ENCODE peak calls at places on chromosome 20, in eight cellular contexts. R, L, V, D, E, O, X and A are unnamed samples.

GRCh38 chr20:14566505-14566904 is 229.1 kb upstream of the FLRT3 start:
- DNase-seq in R (no peak), L (no peak), V (no peak), D (no peak), E (no peak), O (no peak), X (no peak), A (no peak)

GRCh38 chr20:21380711-21381110 is 16.6 kb downstream of the NKX2-4 start:
- DNase-seq in R (no peak), L (no peak), V (no peak), D (no peak), E (no peak), O (no peak), X (no peak), A (no peak)

GRCh38 chr20:18180815-18181214 is 43.2 kb downstream of the KAT14 start:
- DNase-seq in R (no peak), L (no peak), V (no peak), D (no peak), E (no peak), O (no peak), X (no peak), A (no peak)

GRCh38 chr20:9918360-9918759 is 79.5 kb upstream of the PAK5 start:
- DNase-seq in R (no peak), L (no peak), V (no peak), D (no peak), E (no peak), O (no peak), X (no peak), A (no peak)

GRCh38 chr20:20051767-20052073 is 546 bp downstream of the CRNKL1 start:
- DNase-seq in R (no peak), L (no peak), V (no peak), D (no peak), E (no peak), O (no peak), X (no peak), A (no peak)

GRCh38 chr20:63064310-63064709 is 57.5 kb upstream of the BHLHE23 start:
- DNase-seq in R (no peak), L (no peak), V (no peak), D (peak; percentile 20), E (no peak), O (no peak), X (no peak), A (no peak)

GRCh38 chr20:13221673-13222318 is 722 bp downstream of the ISM1 start:
- DNase-seq in R (no peak), L (peak; percentile 88), V (no peak), D (peak; percentile 74), E (no peak), O (no peak), X (no peak), A (peak; percentile 71)

GRCh38 chr20:62666736-62667529 is 24.6 kb downstream of the SLCO4A1 start:
- DNase-seq in R (peak; percentile 33), L (no peak), V (peak; percentile 77), D (no peak), E (no peak), O (no peak), X (no peak), A (no peak)

GRCh38 chr20:63208346-63208924 is 7.5 kb downstream of the YTHDF1 start:
- DNase-seq in R (no peak), L (no peak), V (no peak), D (no peak), E (no peak), O (no peak), X (no peak), A (no peak)

GRCh38 chr20:50583422-50584150 is 73.4 kb downstream of the PTPN1 start:
- DNase-seq in R (no peak), L (no peak), V (no peak), D (no peak), E (no peak), O (no peak), X (no peak), A (no peak)

GRCh38 chr20:38275815-38276550 is 15.4 kb upstream of the KIAA1755 start:
- DNase-seq in R (no peak), L (no peak), V (no peak), D (peak; percentile 46), E (no peak), O (no peak), X (no peak), A (no peak)

GRCh38 chr20:34364013-34364382 is 925 bp downstream of the ITCH start:
- DNase-seq in R (no peak), L (no peak), V (no peak), D (no peak), E (no peak), O (peak; percentile 18), X (no peak), A (no peak)

GRCh38 chr20:5784735-5785134 is 34.5 kb downstream of the SHLD1 start:
- DNase-seq in R (no peak), L (no peak), V (no peak), D (no peak), E (no peak), O (peak; percentile 86), X (no peak), A (no peak)

GRCh38 chr20:35891375-35891774 is 62.9 kb downstream of the SCAND1 start:
- DNase-seq in R (no peak), L (no peak), V (no peak), D (no peak), E (no peak), O (no peak), X (no peak), A (no peak)

GRCh38 chr20:35134900-35135299 is 12.2 kb downstream of the EDEM2 start:
- DNase-seq in R (peak; percentile 39), L (no peak), V (no peak), D (no peak), E (no peak), O (no peak), X (no peak), A (no peak)

DNA sequence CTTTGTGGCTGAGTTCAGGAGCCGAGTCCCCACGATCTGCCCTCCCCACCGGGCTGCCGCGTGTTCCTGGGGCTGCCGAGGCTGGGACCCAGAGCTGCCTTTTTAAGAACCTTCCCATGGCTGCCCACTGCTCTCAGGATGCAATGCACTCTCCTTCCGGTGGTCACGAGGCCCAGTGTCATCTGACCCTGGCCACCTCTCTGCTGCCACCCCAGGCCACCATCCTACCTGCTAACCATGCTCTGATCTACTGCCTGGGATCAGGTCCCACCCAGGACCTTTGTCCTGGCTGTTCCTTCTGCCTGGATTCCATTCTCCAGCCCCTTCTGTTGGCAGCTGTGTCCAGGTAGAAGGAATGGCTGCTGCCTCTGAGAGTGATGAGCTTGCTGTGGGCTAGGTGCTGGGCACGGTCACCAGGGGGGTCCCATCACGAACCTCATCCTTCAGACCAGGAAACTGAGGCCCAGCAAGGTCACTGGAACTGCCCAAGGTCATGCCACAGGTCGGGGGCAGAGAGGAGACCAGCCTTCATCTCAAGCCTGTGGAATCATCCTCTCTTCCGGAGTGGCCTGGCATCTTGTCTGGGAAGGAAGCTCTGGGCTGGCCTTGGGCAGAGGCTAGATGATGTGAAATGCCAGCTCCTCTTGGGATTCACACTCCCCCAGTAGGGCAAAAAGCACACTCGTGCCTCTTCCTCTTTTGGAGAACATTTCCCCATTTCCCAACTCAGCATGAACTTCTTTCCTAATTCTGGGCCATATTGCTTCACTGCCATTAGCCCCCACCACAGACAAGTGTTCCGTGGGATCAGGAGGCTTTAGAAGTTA is 20.5 kb downstream of the PCK1 start:
- DNase-seq in R (no peak), L (no peak), V (no peak), D (no peak), E (no peak), O (no peak), X (no peak), A (no peak)
- H3K27me3 ChIP-seq in R (no peaks in the 10 kb centered on the region), L (peaks cover 7% of the 10 kb centered on the region), V (peaks cover 73% of the 10 kb centered on the region), D (no peaks in the 10 kb centered on the region), E (peaks cover 55% of the 10 kb centered on the region), O (peaks cover 19% of the 10 kb centered on the region), X (no peaks in the 10 kb centered on the region), A (peaks cover 92% of the 10 kb centered on the region)

GRCh38 chr20:51797357-51798025 is 4.8 kb downstream of the SALL4 start:
- DNase-seq in R (no peak), L (no peak), V (no peak), D (no peak), E (no peak), O (no peak), X (no peak), A (no peak)
- TF ChIP-seq EP300 in R (no peak), L (no peak), V (no peak), D (no peak), E (no peak), O (no peak), X (no peak), A (no peak)

GRCh38 chr20:33148040-33148439 is 19.9 kb upstream of the BPIFA2 start:
- DNase-seq in R (no peak), L (no peak), V (peak; percentile 11), D (no peak), E (no peak), O (no peak), X (no peak), A (no peak)
- H3K27me3 ChIP-seq in R (no peaks in the 10 kb centered on the region), L (no peaks in the 10 kb centered on the region), V (peaks cover 25% of the 10 kb centered on the region), D (no peaks in the 10 kb centered on the region), E (peaks cover 46% of the 10 kb centered on the region), O (no peaks in the 10 kb centered on the region), X (no peaks in the 10 kb centered on the region), A (peaks cover 29% of the 10 kb centered on the region)

GRCh38 chr20:1467082-1467354 is 369 bp upstream of the NSFL1C start:
- DNase-seq in R (no peak), L (no peak), V (no peak), D (no peak), E (no peak), O (no peak), X (no peak), A (no peak)

GRCh38 chr20:1468117-1468624 is 1.5 kb upstream of the NSFL1C start:
- DNase-seq in R (no peak), L (no peak), V (no peak), D (no peak), E (no peak), O (no peak), X (no peak), A (no peak)

GRCh38 chr20:1466211-1467081 is at the start of gene NSFL1C:
- DNase-seq in R (peak; percentile 96), L (peak; percentile 98), V (peak; percentile 98), D (peak; percentile 96), E (peak; percentile 96), O (peak; percentile 90), X (peak; percentile 59), A (peak; percentile 97)

GRCh38 chr20:1469306-1469905 is 2.8 kb upstream of the NSFL1C start:
- DNase-seq in R (no peak), L (no peak), V (no peak), D (no peak), E (peak; percentile 24), O (no peak), X (no peak), A (no peak)

GRCh38 chr20:1467355-1468116 is 887 bp upstream of the NSFL1C start:
- DNase-seq in R (peak; percentile 27), L (peak; percentile 9), V (peak; percentile 69), D (no peak), E (no peak), O (peak; percentile 88), X (no peak), A (no peak)
- TF ChIP-seq EP300 in R (no peak), L (no peak), V (no peak), D (no peak), E (no peak), O (peak; percentile 53), X (no peak), A (no peak)

DNA sequence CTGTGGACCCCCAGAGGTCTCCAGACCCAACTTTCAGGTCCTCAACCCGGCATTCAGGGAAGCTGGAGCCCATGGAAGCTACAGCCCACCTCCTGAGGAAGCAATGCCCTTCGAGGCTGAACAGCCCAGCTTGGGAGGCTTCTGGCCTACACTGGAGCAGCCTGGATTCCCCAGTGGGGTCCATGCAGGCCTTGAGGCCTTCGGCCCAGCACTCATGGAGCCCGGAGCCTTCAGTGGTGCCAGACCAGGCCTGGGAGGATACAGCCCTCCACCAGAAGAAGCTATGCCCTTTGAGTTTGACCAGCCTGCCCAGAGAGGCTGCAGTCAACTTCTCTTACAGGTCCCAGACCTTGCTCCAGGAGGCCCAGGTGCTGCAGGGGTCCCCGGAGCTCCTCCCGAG is 950 bp downstream of the GNAS start:
- DNase-seq in R (no peak), L (no peak), V (no peak), D (no peak), E (no peak), O (no peak), X (no peak), A (no peak)
- H3K27me3 ChIP-seq in R (no peaks in the 10 kb centered on the region), L (peaks cover 4% of the 10 kb centered on the region), V (peaks cover 92% of the 10 kb centered on the region), D (peaks cover 11% of the 10 kb centered on the region), E (peaks cover 91% of the 10 kb centered on the region), O (peaks cover 3% of the 10 kb centered on the region), X (no peaks in the 10 kb centered on the region), A (peaks cover 61% of the 10 kb centered on the region)